ENCODE peak calls at places on chromosome 20, in five cellular contexts. E is ELR; K is NCI-H1694 treated with DMSO at 0.1 percent for 48 hours; T is NCI-H1105 treated with DMSO at 0.1 percent for 48 hours; L is activated CD4-positive, alpha-beta T cell treated with anti-CD3 and anti-CD28 coated beads, Interleukin-2, amount 50 U/mL, for 24 hours. H is an unnamed sample.

GRCh38 chr20:8946036-8946926 is 122.6 kb upstream of the PLCB4 start:
- DNase-seq in E (no peak), K (no peak), T (no peak), L (no peak), H (no peak)

GRCh38 chr20:38284893-38285444 is 19.0 kb upstream of the BPI start:
- DNase-seq in E (no peak), K (no peak), T (no peak), L (no peak), H (no peak)

GRCh38 chr20:40274912-40275654 is 414.0 kb downstream of the MAFB start:
- DNase-seq in E (no peak), K (no peak), T (no peak), L (no peak), H (no peak)

GRCh38 chr20:48787861-48788375 is 39.9 kb downstream of the PREX1 start:
- DNase-seq in E (peak), K (no peak), T (no peak), L (no peak), H (peak)

GRCh38 chr20:36624068-36624813 is 18.7 kb downstream of the RAB5IF start:
- DNase-seq in E (no peak), K (no peak), T (no peak), L (no peak), H (no peak)

GRCh38 chr20:53643031-53643832 is 49.6 kb upstream of the ZNF217 start:
- DNase-seq in E (peak), K (no peak), T (no peak), L (peak), H (peak)

GRCh38 chr20:37651932-37652331 is 41.9 kb upstream of the CTNNBL1 start:
- DNase-seq in E (peak), K (peak), T (peak), L (no peak), H (peak)

GRCh38 chr20:38057351-38057972 is 23.9 kb downstream of the RPRD1B start:
- DNase-seq in E (peak), K (peak), T (peak), L (peak), H (peak)

GRCh38 chr20:14878676-14879019 is 541.2 kb upstream of the FLRT3 start:
- DNase-seq in E (no peak), K (no peak), T (peak), L (no peak), H (no peak)

GRCh38 chr20:37669062-37669772 is 24.6 kb upstream of the CTNNBL1 start:
- DNase-seq in E (peak), K (no peak), T (no peak), L (no peak), H (peak)

GRCh38 chr20:21509597-21510331 is 4.1 kb downstream of the NKX2-2 start:
- DNase-seq in E (peak), K (no peak), T (no peak), L (no peak), H (no peak)

GRCh38 chr20:63530788-63531160 is 6.4 kb downstream of the PTK6 start:
- DNase-seq in E (no peak), K (no peak), T (no peak), L (no peak), H (no peak)

GRCh38 chr20:51486197-51487005 is 56.1 kb downstream of the NFATC2 start:
- DNase-seq in E (no peak), K (no peak), T (no peak), L (no peak), H (peak)